ENCODE peak calls at places on chromosomes 12 and 14, in ten cellular contexts. One of them, this sample, is unnamed.

GRCh38 chr12:57047981-57048380 is 1.9 kb downstream of the MYO1A start:
- DNase-seq in AG08396: no peak
- DNase-seq in RPMI8226: no peak
- DNase-seq in PC-3: no peak
- DNase-seq in AG09309: no peak
- DNase-seq in dorsolateral prefrontal cortex: no peak
- DNase-seq in occipital lobe: no peak
- DNase-seq in stimulated activated CD8-positive, alpha-beta memory T cell treated with anti-CD3 and anti-CD28 coated beads, Interleukin-15, amount 100 ng/mL, for 1 hour: no peak
- DNase-seq in GM13976: no peak
- DNase-seq in activated effector memory CD4-positive, alpha-beta T cell treated with anti-CD3 and anti-CD28 coated beads, Interleukin-2, amount 50 U/mL, for 16 hours: no peak
- DNase-seq in this sample: no peak

GRCh38 chr14:93892923-93893549 is 34.1 kb upstream of the FAM181A start:
- DNase-seq in RPMI8226: peak
- DNase-seq in GM13976: peak
- DNase-seq in PC-3: peak
- DNase-seq in AG09309: no peak
- DNase-seq in AG08396: peak
- DNase-seq in dorsolateral prefrontal cortex: peak
- DNase-seq in activated effector memory CD4-positive, alpha-beta T cell treated with anti-CD3 and anti-CD28 coated beads, Interleukin-2, amount 50 U/mL, for 16 hours: peak
- DNase-seq in occipital lobe: peak
- DNase-seq in stimulated activated CD8-positive, alpha-beta memory T cell treated with anti-CD3 and anti-CD28 coated beads, Interleukin-15, amount 100 ng/mL, for 1 hour: peak
- DNase-seq in this sample: peak

GRCh38 chr14:62015248-62015647 is 253.0 kb downstream of the SNAPC1 start:
- DNase-seq in GM13976: no peak
- DNase-seq in AG08396: no peak
- DNase-seq in occipital lobe: no peak
- DNase-seq in stimulated activated CD8-positive, alpha-beta memory T cell treated with anti-CD3 and anti-CD28 coated beads, Interleukin-15, amount 100 ng/mL, for 1 hour: no peak
- DNase-seq in PC-3: peak
- DNase-seq in RPMI8226: no peak
- DNase-seq in dorsolateral prefrontal cortex: no peak
- DNase-seq in activated effector memory CD4-positive, alpha-beta T cell treated with anti-CD3 and anti-CD28 coated beads, Interleukin-2, amount 50 U/mL, for 16 hours: no peak
- DNase-seq in AG09309: no peak
- DNase-seq in this sample: no peak

GRCh38 chr14:97266653-97267052 is 469.5 kb downstream of the VRK1 start:
- DNase-seq in stimulated activated CD8-positive, alpha-beta memory T cell treated with anti-CD3 and anti-CD28 coated beads, Interleukin-15, amount 100 ng/mL, for 1 hour: no peak
- DNase-seq in occipital lobe: no peak
- DNase-seq in GM13976: no peak
- DNase-seq in AG09309: no peak
- DNase-seq in RPMI8226: no peak
- DNase-seq in activated effector memory CD4-positive, alpha-beta T cell treated with anti-CD3 and anti-CD28 coated beads, Interleukin-2, amount 50 U/mL, for 16 hours: no peak
- DNase-seq in dorsolateral prefrontal cortex: no peak
- DNase-seq in AG08396: no peak
- DNase-seq in PC-3: peak
- DNase-seq in this sample: no peak

GRCh38 chr12:119803391-119803791 is 73.7 kb downstream of the CIT start:
- DNase-seq in PC-3: no peak
- DNase-seq in activated effector memory CD4-positive, alpha-beta T cell treated with anti-CD3 and anti-CD28 coated beads, Interleukin-2, amount 50 U/mL, for 16 hours: no peak
- DNase-seq in GM13976: no peak
- DNase-seq in AG08396: peak
- DNase-seq in occipital lobe: peak
- DNase-seq in RPMI8226: no peak
- DNase-seq in AG09309: peak
- DNase-seq in dorsolateral prefrontal cortex: peak
- DNase-seq in stimulated activated CD8-positive, alpha-beta memory T cell treated with anti-CD3 and anti-CD28 coated beads, Interleukin-15, amount 100 ng/mL, for 1 hour: no peak
- DNase-seq in this sample: no peak

GRCh38 chr12:120749256-120749655 is 23.6 kb downstream of the ACADS start:
- DNase-seq in RPMI8226: no peak
- DNase-seq in activated effector memory CD4-positive, alpha-beta T cell treated with anti-CD3 and anti-CD28 coated beads, Interleukin-2, amount 50 U/mL, for 16 hours: no peak
- DNase-seq in dorsolateral prefrontal cortex: no peak
- DNase-seq in AG09309: no peak
- DNase-seq in GM13976: no peak
- DNase-seq in AG08396: no peak
- DNase-seq in stimulated activated CD8-positive, alpha-beta memory T cell treated with anti-CD3 and anti-CD28 coated beads, Interleukin-15, amount 100 ng/mL, for 1 hour: no peak
- DNase-seq in occipital lobe: no peak
- DNase-seq in PC-3: no peak
- DNase-seq in this sample: no peak

GRCh38 chr14:75960219-75960618 is 21.6 kb downstream of the TGFB3 start:
- DNase-seq in AG08396: no peak
- DNase-seq in AG09309: no peak
- DNase-seq in RPMI8226: no peak
- DNase-seq in occipital lobe: no peak
- DNase-seq in PC-3: no peak
- DNase-seq in activated effector memory CD4-positive, alpha-beta T cell treated with anti-CD3 and anti-CD28 coated beads, Interleukin-2, amount 50 U/mL, for 16 hours: no peak
- DNase-seq in stimulated activated CD8-positive, alpha-beta memory T cell treated with anti-CD3 and anti-CD28 coated beads, Interleukin-15, amount 100 ng/mL, for 1 hour: no peak
- DNase-seq in dorsolateral prefrontal cortex: no peak
- DNase-seq in GM13976: peak
- DNase-seq in this sample: no peak

GRCh38 chr14:104048758-104049496 is 36.6 kb upstream of the ASPG start:
- DNase-seq in RPMI8226: no peak
- DNase-seq in activated effector memory CD4-positive, alpha-beta T cell treated with anti-CD3 and anti-CD28 coated beads, Interleukin-2, amount 50 U/mL, for 16 hours: no peak
- DNase-seq in GM13976: peak
- DNase-seq in occipital lobe: no peak
- DNase-seq in stimulated activated CD8-positive, alpha-beta memory T cell treated with anti-CD3 and anti-CD28 coated beads, Interleukin-15, amount 100 ng/mL, for 1 hour: no peak
- DNase-seq in dorsolateral prefrontal cortex: no peak
- DNase-seq in AG08396: no peak
- DNase-seq in AG09309: no peak
- DNase-seq in PC-3: peak
- DNase-seq in this sample: no peak

GRCh38 chr12:110869035-110869434 is 22.2 kb downstream of the CCDC63 start:
- DNase-seq in dorsolateral prefrontal cortex: no peak
- DNase-seq in AG09309: no peak
- DNase-seq in RPMI8226: no peak
- DNase-seq in GM13976: no peak
- DNase-seq in occipital lobe: no peak
- DNase-seq in AG08396: no peak
- DNase-seq in stimulated activated CD8-positive, alpha-beta memory T cell treated with anti-CD3 and anti-CD28 coated beads, Interleukin-15, amount 100 ng/mL, for 1 hour: no peak
- DNase-seq in activated effector memory CD4-positive, alpha-beta T cell treated with anti-CD3 and anti-CD28 coated beads, Interleukin-2, amount 50 U/mL, for 16 hours: no peak
- DNase-seq in PC-3: no peak
- DNase-seq in this sample: no peak

GRCh38 chr12:31991146-31991545 is 31.9 kb downstream of the RESF1 start:
- DNase-seq in PC-3: no peak
- DNase-seq in RPMI8226: no peak
- DNase-seq in AG08396: no peak
- DNase-seq in activated effector memory CD4-positive, alpha-beta T cell treated with anti-CD3 and anti-CD28 coated beads, Interleukin-2, amount 50 U/mL, for 16 hours: no peak
- DNase-seq in occipital lobe: no peak
- DNase-seq in dorsolateral prefrontal cortex: no peak
- DNase-seq in stimulated activated CD8-positive, alpha-beta memory T cell treated with anti-CD3 and anti-CD28 coated beads, Interleukin-15, amount 100 ng/mL, for 1 hour: no peak
- DNase-seq in GM13976: no peak
- DNase-seq in AG09309: no peak
- DNase-seq in this sample: no peak

GRCh38 chr14:37262649-37263048 is 64.9 kb downstream of the MIPOL1 start:
- DNase-seq in stimulated activated CD8-positive, alpha-beta memory T cell treated with anti-CD3 and anti-CD28 coated beads, Interleukin-15, amount 100 ng/mL, for 1 hour: no peak
- DNase-seq in dorsolateral prefrontal cortex: no peak
- DNase-seq in activated effector memory CD4-positive, alpha-beta T cell treated with anti-CD3 and anti-CD28 coated beads, Interleukin-2, amount 50 U/mL, for 16 hours: no peak
- DNase-seq in occipital lobe: no peak
- DNase-seq in AG08396: no peak
- DNase-seq in PC-3: no peak
- DNase-seq in GM13976: no peak
- DNase-seq in RPMI8226: no peak
- DNase-seq in AG09309: no peak
- DNase-seq in this sample: no peak

GRCh38 chr14:77014004-77014604 is 14.4 kb downstream of the IRF2BPL start:
- DNase-seq in PC-3: no peak
- DNase-seq in dorsolateral prefrontal cortex: no peak
- DNase-seq in occipital lobe: peak
- DNase-seq in stimulated activated CD8-positive, alpha-beta memory T cell treated with anti-CD3 and anti-CD28 coated beads, Interleukin-15, amount 100 ng/mL, for 1 hour: no peak
- DNase-seq in activated effector memory CD4-positive, alpha-beta T cell treated with anti-CD3 and anti-CD28 coated beads, Interleukin-2, amount 50 U/mL, for 16 hours: no peak
- DNase-seq in AG09309: no peak
- DNase-seq in RPMI8226: no peak
- DNase-seq in AG08396: peak
- DNase-seq in GM13976: no peak
- DNase-seq in this sample: no peak

GRCh38 chr14:92914087-92914656 is 8.8 kb upstream of the CHGA start:
- DNase-seq in occipital lobe: no peak
- DNase-seq in stimulated activated CD8-positive, alpha-beta memory T cell treated with anti-CD3 and anti-CD28 coated beads, Interleukin-15, amount 100 ng/mL, for 1 hour: no peak
- DNase-seq in AG08396: peak
- DNase-seq in GM13976: peak
- DNase-seq in dorsolateral prefrontal cortex: no peak
- DNase-seq in activated effector memory CD4-positive, alpha-beta T cell treated with anti-CD3 and anti-CD28 coated beads, Interleukin-2, amount 50 U/mL, for 16 hours: peak
- DNase-seq in AG09309: no peak
- DNase-seq in RPMI8226: peak
- DNase-seq in PC-3: peak
- DNase-seq in this sample: peak

GRCh38 chr14:58752782-58753181 is 115.0 kb downstream of the DACT1 start:
- DNase-seq in PC-3: no peak
- DNase-seq in GM13976: no peak
- DNase-seq in activated effector memory CD4-positive, alpha-beta T cell treated with anti-CD3 and anti-CD28 coated beads, Interleukin-2, amount 50 U/mL, for 16 hours: no peak
- DNase-seq in AG08396: no peak
- DNase-seq in stimulated activated CD8-positive, alpha-beta memory T cell treated with anti-CD3 and anti-CD28 coated beads, Interleukin-15, amount 100 ng/mL, for 1 hour: no peak
- DNase-seq in occipital lobe: peak
- DNase-seq in RPMI8226: peak
- DNase-seq in AG09309: no peak
- DNase-seq in dorsolateral prefrontal cortex: peak
- DNase-seq in this sample: no peak

GRCh38 chr12:53994268-53994690 is 5.7 kb upstream of the HOXC9 start:
- DNase-seq in dorsolateral prefrontal cortex: no peak
- DNase-seq in RPMI8226: no peak
- DNase-seq in stimulated activated CD8-positive, alpha-beta memory T cell treated with anti-CD3 and anti-CD28 coated beads, Interleukin-15, amount 100 ng/mL, for 1 hour: no peak
- DNase-seq in GM13976: no peak
- DNase-seq in AG08396: no peak
- DNase-seq in activated effector memory CD4-positive, alpha-beta T cell treated with anti-CD3 and anti-CD28 coated beads, Interleukin-2, amount 50 U/mL, for 16 hours: no peak
- DNase-seq in AG09309: no peak
- DNase-seq in PC-3: no peak
- DNase-seq in occipital lobe: no peak
- DNase-seq in this sample: no peak

GRCh38 chr14:36915089-36915488 is 253.4 kb downstream of the PAX9 start:
- DNase-seq in RPMI8226: no peak
- DNase-seq in AG09309: no peak
- DNase-seq in PC-3: peak
- DNase-seq in AG08396: no peak
- DNase-seq in occipital lobe: no peak
- DNase-seq in activated effector memory CD4-positive, alpha-beta T cell treated with anti-CD3 and anti-CD28 coated beads, Interleukin-2, amount 50 U/mL, for 16 hours: no peak
- DNase-seq in dorsolateral prefrontal cortex: no peak
- DNase-seq in GM13976: no peak
- DNase-seq in stimulated activated CD8-positive, alpha-beta memory T cell treated with anti-CD3 and anti-CD28 coated beads, Interleukin-15, amount 100 ng/mL, for 1 hour: no peak
- DNase-seq in this sample: no peak

GRCh38 chr14:62691613-62692489 is 353.4 kb downstream of the KCNH5 start:
- DNase-seq in occipital lobe: no peak
- DNase-seq in stimulated activated CD8-positive, alpha-beta memory T cell treated with anti-CD3 and anti-CD28 coated beads, Interleukin-15, amount 100 ng/mL, for 1 hour: no peak
- DNase-seq in RPMI8226: no peak
- DNase-seq in AG08396: peak
- DNase-seq in activated effector memory CD4-positive, alpha-beta T cell treated with anti-CD3 and anti-CD28 coated beads, Interleukin-2, amount 50 U/mL, for 16 hours: no peak
- DNase-seq in GM13976: no peak
- DNase-seq in dorsolateral prefrontal cortex: no peak
- DNase-seq in AG09309: peak
- DNase-seq in PC-3: peak
- DNase-seq in this sample: no peak

GRCh38 chr12:102528111-102528510 is 47.7 kb upstream of the IGF1 start:
- DNase-seq in dorsolateral prefrontal cortex: no peak
- DNase-seq in AG08396: no peak
- DNase-seq in occipital lobe: no peak
- DNase-seq in activated effector memory CD4-positive, alpha-beta T cell treated with anti-CD3 and anti-CD28 coated beads, Interleukin-2, amount 50 U/mL, for 16 hours: no peak
- DNase-seq in RPMI8226: no peak
- DNase-seq in stimulated activated CD8-positive, alpha-beta memory T cell treated with anti-CD3 and anti-CD28 coated beads, Interleukin-15, amount 100 ng/mL, for 1 hour: no peak
- DNase-seq in PC-3: no peak
- DNase-seq in AG09309: no peak
- DNase-seq in GM13976: no peak
- DNase-seq in this sample: no peak

GRCh38 chr14:87334997-87335675 is 657.8 kb downstream of the GALC start:
- DNase-seq in AG08396: peak
- DNase-seq in dorsolateral prefrontal cortex: no peak
- DNase-seq in AG09309: no peak
- DNase-seq in stimulated activated CD8-positive, alpha-beta memory T cell treated with anti-CD3 and anti-CD28 coated beads, Interleukin-15, amount 100 ng/mL, for 1 hour: no peak
- DNase-seq in PC-3: no peak
- DNase-seq in occipital lobe: no peak
- DNase-seq in activated effector memory CD4-positive, alpha-beta T cell treated with anti-CD3 and anti-CD28 coated beads, Interleukin-2, amount 50 U/mL, for 16 hours: no peak
- DNase-seq in GM13976: no peak
- DNase-seq in RPMI8226: no peak
- DNase-seq in this sample: no peak

GRCh38 chr12:104011265-104011664 is 38.7 kb downstream of the GLT8D2 start:
- DNase-seq in RPMI8226: no peak
- DNase-seq in activated effector memory CD4-positive, alpha-beta T cell treated with anti-CD3 and anti-CD28 coated beads, Interleukin-2, amount 50 U/mL, for 16 hours: no peak
- DNase-seq in occipital lobe: no peak
- DNase-seq in dorsolateral prefrontal cortex: no peak
- DNase-seq in stimulated activated CD8-positive, alpha-beta memory T cell treated with anti-CD3 and anti-CD28 coated beads, Interleukin-15, amount 100 ng/mL, for 1 hour: no peak
- DNase-seq in AG08396: peak
- DNase-seq in AG09309: peak
- DNase-seq in GM13976: no peak
- DNase-seq in PC-3: peak
- DNase-seq in this sample: no peak

GRCh38 chr12:93007539-93007938 is 78.4 kb upstream of the EEA1 start:
- DNase-seq in activated effector memory CD4-positive, alpha-beta T cell treated with anti-CD3 and anti-CD28 coated beads, Interleukin-2, amount 50 U/mL, for 16 hours: no peak
- DNase-seq in RPMI8226: no peak
- DNase-seq in PC-3: no peak
- DNase-seq in occipital lobe: no peak
- DNase-seq in AG09309: no peak
- DNase-seq in AG08396: no peak
- DNase-seq in stimulated activated CD8-positive, alpha-beta memory T cell treated with anti-CD3 and anti-CD28 coated beads, Interleukin-15, amount 100 ng/mL, for 1 hour: no peak
- DNase-seq in GM13976: no peak
- DNase-seq in dorsolateral prefrontal cortex: no peak
- DNase-seq in this sample: no peak